ENCODE peak calls at places on chromosomes 11 and 22, in seven cellular contexts. H is tibial nerve, N is suprapubic skin, V is heart left ventricle, X is body of pancreas, K is adrenal gland, S is esophagus muscularis mucosa. P is an unnamed sample.

GRCh38 chr22:41798736-41799135 is 1.7 kb upstream of the CCDC134 start:
- DNase-seq in H (no peak), S (no peak), V (no peak), X (no peak), K (no peak), N (no peak), P (no peak)

GRCh38 chr11:71488086-71488967 is 35.3 kb downstream of the NADSYN1 start:
- DNase-seq in N (no peak), X (no peak), K (no peak), H (no peak), S (no peak), V (no peak), P (no peak)

GRCh38 chr22:27682438-27682837 is 119.1 kb downstream of the MN1 start:
- DNase-seq in S (no peak), V (no peak), H (no peak), X (no peak), K (no peak), N (no peak), P (no peak)

GRCh38 chr11:92865352-92865751 is 104.1 kb upstream of the MTNR1B start:
- DNase-seq in H (no peak), X (no peak), K (peak; percentile 40), S (no peak), V (no peak), N (no peak), P (no peak)

GRCh38 chr11:20088368-20089260 is 71.7 kb downstream of the DBX1 start:
- DNase-seq in H (no peak), V (no peak), S (no peak), K (no peak), X (no peak), N (no peak), P (no peak)

GRCh38 chr11:15590131-15590530 is 475.4 kb downstream of the INSC start:
- DNase-seq in V (no peak), X (no peak), S (no peak), H (no peak), K (no peak), N (no peak), P (no peak)

GRCh38 chr11:133403900-133404299 is 128.4 kb downstream of the OPCML start:
- DNase-seq in S (peak; percentile 60), H (no peak), N (no peak), V (no peak), K (no peak), X (no peak), P (no peak)

GRCh38 chr22:50176850-50177536 is 6.5 kb downstream of the PANX2 start:
- DNase-seq in K (no peak), N (peak; percentile 58), S (no peak), H (no peak), V (no peak), X (no peak), P (peak; percentile 40)

GRCh38 chr11:32870676-32871075 is 21.9 kb upstream of the QSER1 start:
- DNase-seq in K (no peak), H (no peak), X (peak; percentile 31), N (no peak), S (peak; percentile 68), V (no peak), P (no peak)

GRCh38 chr22:38214248-38215056 is 12.7 kb downstream of the MAFF start:
- DNase-seq in S (no peak), H (peak; percentile 57), X (peak; percentile 74), K (peak; percentile 72), N (no peak), V (peak; percentile 66), P (peak; percentile 90)

GRCh38 chr11:58576792-58577440 is 1.3 kb upstream of the LPXN start:
- DNase-seq in X (no peak), H (no peak), V (no peak), S (no peak), N (no peak), K (no peak), P (no peak)

GRCh38 chr11:58577441-58578135 is 1.3 kb upstream of the ZFP91 start:
- DNase-seq in X (peak; percentile 54), V (peak; percentile 62), N (peak; percentile 85), H (peak; percentile 28), S (peak; percentile 93), K (peak; percentile 58), P (peak; percentile 59)

GRCh38 chr11:58578635-58579191 is at the start of gene ZFP91:
- DNase-seq in X (peak; percentile 99), V (peak; percentile 99), N (peak; percentile 99), S (peak; percentile 99), H (peak; percentile 98), K (peak; percentile 99), P (peak; percentile 98)

GRCh38 chr11:58579192-58580129 is 598 bp downstream of the ZFP91 start:
- DNase-seq in S (peak; percentile 97), H (peak; percentile 86), X (peak; percentile 95), V (peak; percentile 95), N (peak; percentile 97), K (peak; percentile 95), P (peak; percentile 94)

GRCh38 chr11:58578136-58578634 is 678 bp upstream of the ZFP91 start:
- DNase-seq in N (peak; percentile 98), S (peak; percentile 98), V (peak; percentile 96), H (peak; percentile 85), X (peak; percentile 95), K (peak; percentile 96), P (peak; percentile 95)
- TF ChIP-seq POLR2A in N (no peak), S (no peak), V (peak; percentile 45), H (no peak), X (no peak), K (no peak), P (no peak)

DNA sequence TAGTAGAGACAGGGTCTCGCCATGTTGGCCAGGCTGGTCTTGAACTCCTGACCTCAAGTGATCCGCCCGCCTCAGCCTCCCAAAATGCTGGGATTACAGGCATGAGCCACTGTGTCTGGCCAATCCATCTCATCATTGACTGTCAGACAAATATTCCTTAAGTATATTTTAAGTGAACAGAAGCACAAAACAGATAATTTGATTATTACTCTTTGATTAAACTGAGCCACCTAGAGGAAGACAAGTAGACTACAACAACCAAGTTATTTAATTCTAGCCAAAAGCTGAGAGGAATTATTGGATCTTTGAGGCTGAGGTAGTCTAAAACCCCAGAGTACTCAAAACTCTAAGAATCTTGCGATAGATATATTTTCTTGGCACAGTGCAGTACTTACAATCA is 1.2 kb downstream of the ACRV1 start:
- DNase-seq in S (no peak), X (no peak), N (no peak), H (no peak), K (no peak), V (no peak), P (no peak)
- TF ChIP-seq CTCF in S (no peak), X (no peak), N (no peak), H (no peak), K (no peak), V (no peak), P (peak; percentile 29)

GRCh38 chr11:25065711-25066110 is 568.9 kb downstream of the LUZP2 start:
- DNase-seq in V (no peak), S (no peak), H (no peak), K (no peak), N (no peak), X (no peak), P (no peak)
- TF ChIP-seq POLR2A in V (no peak), S (no peak), H (no peak), K (no peak), N (no peak), X (no peak), P (no peak)

DNA sequence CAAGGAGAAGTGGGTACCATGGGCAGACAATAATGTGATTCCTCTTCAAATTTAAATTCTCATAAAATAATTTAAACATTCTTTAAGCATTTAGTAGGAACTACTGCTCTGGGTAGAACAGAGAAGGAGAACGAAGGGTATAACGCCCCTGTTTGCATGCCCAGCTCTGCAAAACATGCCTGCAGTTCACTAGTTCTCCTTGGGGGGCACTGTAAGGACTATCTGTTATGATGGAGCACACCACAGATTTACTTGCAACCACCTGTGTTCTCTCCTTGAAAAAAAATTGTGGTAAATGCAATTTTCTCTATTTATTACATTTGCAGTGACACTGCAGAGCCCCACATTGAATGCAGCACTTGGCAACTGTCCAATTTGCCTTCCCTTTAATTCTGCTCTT is 100.3 kb downstream of the GUCY1A2 start:
- DNase-seq in K (no peak), V (no peak), H (no peak), X (peak; percentile 9), N (no peak), S (no peak), P (no peak)
- TF ChIP-seq CTCF in K (peak; percentile 24), V (no peak), H (no peak), X (no peak), N (peak; percentile 34), S (no peak), P (peak; percentile 15)